ENCODE peak calls at places on chromosomes 16 and 17, in eight cellular contexts. K is uterus, J is A549, N is ovary, I is IMR-90, X is sigmoid colon, Q is esophagus squamous epithelium, G is body of pancreas. O is an unnamed sample.

GRCh38 chr16:79601092-79601977 is 798 bp upstream of the MAF start:
- DNase-seq in N (peak; percentile 67), J (peak; percentile 13), K (peak; percentile 62), G (peak; percentile 47), I (no peak), X (peak; percentile 83), Q (no peak), O (no peak)

GRCh38 chr17:600576-601301 is 113.9 kb downstream of the VPS53 start:
- DNase-seq in G (no peak), Q (no peak), K (peak; percentile 63), J (no peak), I (peak; percentile 43), X (peak; percentile 87), N (no peak), O (no peak)

GRCh38 chr16:81707411-81708321 is 71.4 kb upstream of the PLCG2 start:
- DNase-seq in X (peak; percentile 90), N (peak; percentile 48), I (peak; percentile 73), K (no peak), Q (no peak), G (peak; percentile 81), J (peak; percentile 63), O (peak; percentile 41)

GRCh38 chr16:80663078-80663477 is 122.3 kb downstream of the DYNLRB2 start:
- DNase-seq in X (no peak), I (no peak), J (no peak), Q (no peak), N (no peak), G (no peak), K (no peak), O (no peak)

GRCh38 chr16:53372942-53373871 is 61.1 kb upstream of the RBL2 start:
- DNase-seq in N (no peak), Q (no peak), J (peak; percentile 9), K (no peak), I (no peak), G (peak; percentile 77), X (no peak), O (no peak)

GRCh38 chr16:72552675-72553074 is 380.7 kb upstream of the PMFBP1 start:
- DNase-seq in Q (no peak), G (no peak), N (no peak), J (no peak), X (no peak), K (no peak), I (peak; percentile 12), O (no peak)

GRCh38 chr16:535446-536405 is 8.2 kb downstream of the CAPN15 start:
- DNase-seq in J (peak; percentile 58), K (no peak), G (peak; percentile 37), I (peak; percentile 52), N (no peak), Q (no peak), X (no peak), O (peak; percentile 99)

GRCh38 chr16:70694517-70695218 is 8.8 kb upstream of the MTSS2 start:
- DNase-seq in J (no peak), N (no peak), Q (no peak), I (no peak), X (no peak), K (no peak), G (no peak), O (no peak)

GRCh38 chr17:66964930-66965800 is 658 bp downstream of the CACNG4 start:
- DNase-seq in N (no peak), Q (no peak), X (no peak), J (peak; percentile 47), I (no peak), G (peak; percentile 34), K (no peak), O (peak; percentile 86)

GRCh38 chr17:2075336-2076056 is 20.6 kb downstream of the HIC1 start:
- DNase-seq in X (peak; percentile 77), N (peak; percentile 58), G (no peak), J (no peak), I (peak; percentile 62), K (peak; percentile 76), Q (no peak), O (no peak)

GRCh38 chr16:20241321-20241720 is 86.0 kb downstream of the GP2 start:
- DNase-seq in Q (no peak), K (no peak), G (no peak), I (no peak), X (no peak), J (no peak), N (no peak), O (no peak)

GRCh38 chr17:48944519-48945260 is at the start of gene SNF8:
- DNase-seq in N (peak; percentile 87), G (peak; percentile 90), I (peak; percentile 88), J (peak; percentile 95), K (peak; percentile 84), X (peak; percentile 93), Q (peak; percentile 52), O (peak; percentile 98)
- TF ChIP-seq POLR2A in N (peak; percentile 62), G (peak; percentile 75), I (peak; percentile 91), J (peak; percentile 72), K (peak; percentile 74), X (peak; percentile 58), Q (peak; percentile 77), O (peak; percentile 72)

GRCh38 chr16:68242926-68243858 is 2.0 kb upstream of the PLA2G15 start:
- DNase-seq in X (no peak), K (no peak), Q (no peak), G (no peak), J (no peak), N (no peak), I (no peak), O (no peak)

GRCh38 chr16:68246121-68246520 is 948 bp downstream of the PLA2G15 start:
- DNase-seq in I (no peak), N (no peak), J (no peak), G (no peak), K (no peak), X (no peak), Q (no peak), O (no peak)

GRCh38 chr16:68244481-68244902 is 681 bp upstream of the PLA2G15 start:
- DNase-seq in Q (no peak), G (no peak), I (no peak), J (no peak), N (no peak), X (no peak), K (no peak), O (no peak)

GRCh38 chr16:68246671-68247070 is 1.5 kb downstream of the PLA2G15 start:
- DNase-seq in Q (no peak), N (no peak), X (no peak), J (no peak), K (no peak), G (no peak), I (no peak), O (no peak)

DNA sequence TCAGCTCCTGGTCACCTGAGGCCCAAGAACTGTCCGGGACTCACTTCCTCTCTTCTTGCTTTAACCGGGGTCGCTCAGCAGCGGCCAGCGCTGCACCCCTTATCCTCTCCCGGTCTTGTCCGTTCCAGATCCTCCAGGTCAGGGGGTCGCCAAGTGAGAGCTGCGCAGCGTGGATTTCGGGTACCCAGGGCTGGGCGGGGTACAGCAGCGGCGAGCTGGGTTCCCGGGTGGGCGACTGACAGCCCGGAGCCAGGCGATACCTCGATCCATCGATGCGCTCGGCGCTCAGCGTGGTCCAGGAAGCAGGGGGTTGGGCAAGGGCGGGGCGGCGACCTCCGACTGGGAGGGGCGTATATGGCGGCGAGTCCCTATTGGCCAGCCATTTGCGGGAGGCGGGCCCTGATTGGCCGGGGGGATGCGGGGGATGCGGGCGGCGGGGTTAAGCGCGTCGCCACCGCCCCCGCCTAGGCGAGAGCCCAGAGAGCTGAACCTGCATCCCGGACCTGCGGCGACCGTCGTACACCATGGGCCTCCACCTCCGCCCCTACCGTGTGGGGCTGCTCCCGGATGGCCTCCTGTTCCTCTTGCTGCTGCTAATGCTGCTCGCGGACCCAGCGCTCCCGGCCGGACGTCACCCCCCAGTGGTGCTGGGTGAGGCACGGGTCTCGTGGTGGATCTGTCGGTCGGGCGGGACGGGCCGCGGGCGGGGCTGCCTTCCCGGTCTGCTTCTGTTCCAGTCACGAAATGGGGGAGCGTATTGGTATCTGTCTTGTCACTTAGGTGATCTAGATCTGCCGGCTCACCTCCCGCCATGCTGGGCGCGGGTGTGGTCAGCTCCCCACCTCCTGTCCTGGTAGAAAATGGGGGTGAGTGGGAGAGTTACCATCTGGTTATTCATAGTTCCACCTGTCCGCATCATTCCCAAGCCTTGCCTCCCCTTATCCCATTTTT is at the start of gene PLA2G15:
- DNase-seq in N (peak; percentile 97), X (peak; percentile 98), K (peak; percentile 96), G (peak; percentile 96), J (peak; percentile 95), I (peak; percentile 94), Q (peak; percentile 80), O (peak; percentile 83)
- TF ChIP-seq POLR2A in N (peak; percentile 60), X (peak; percentile 20), K (peak; percentile 71), G (peak; percentile 58), J (peak; percentile 55), I (no peak), Q (peak; percentile 35), O (peak; percentile 56)

DNA sequence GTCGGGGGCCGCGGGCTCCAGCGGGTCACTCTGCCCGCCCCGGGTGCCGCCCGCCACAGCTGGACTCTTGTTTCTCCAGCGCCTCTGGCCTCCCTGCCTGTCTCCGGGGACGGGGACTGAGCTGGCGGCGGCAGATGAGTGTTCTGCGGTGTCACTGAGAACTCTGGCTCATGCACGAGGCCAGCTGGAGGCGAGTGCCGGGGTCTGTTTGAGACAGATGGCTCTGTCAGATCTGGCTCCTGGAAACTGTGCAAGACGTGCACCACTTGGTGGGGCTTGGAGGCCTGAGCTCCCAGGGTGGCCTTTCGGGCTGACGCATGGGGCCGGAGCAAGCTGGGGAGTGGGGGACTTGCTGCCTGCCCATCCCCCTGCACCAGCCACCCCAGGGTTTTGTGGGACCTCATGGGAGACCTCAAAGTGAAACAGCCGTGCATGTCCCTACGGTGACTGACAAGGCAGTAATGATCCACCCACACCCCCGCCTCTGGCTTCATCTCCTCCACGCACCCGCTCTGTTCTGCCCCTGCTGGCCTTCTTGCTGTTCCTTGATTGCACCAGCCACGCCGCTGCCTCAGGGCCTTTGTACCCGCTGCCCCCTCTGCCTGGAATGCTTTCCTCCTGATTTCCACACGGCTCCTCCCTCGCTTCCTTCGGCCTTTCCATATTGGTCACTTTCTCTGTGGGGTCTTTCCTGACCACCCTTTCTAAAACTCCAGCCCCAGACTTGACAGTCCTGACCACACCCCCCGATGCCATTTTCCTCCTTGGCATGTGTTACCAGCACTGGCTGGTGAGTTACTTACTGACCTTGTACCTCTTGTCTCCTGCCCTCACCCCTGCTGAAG is 174.9 kb upstream of the CIBAR2 start:
- DNase-seq in J (no peak), Q (no peak), N (no peak), I (peak; percentile 65), X (peak; percentile 75), G (peak; percentile 15), K (no peak), O (no peak)
- TF ChIP-seq POLR2A in J (no peak), Q (no peak), N (no peak), I (no peak), X (no peak), G (no peak), K (no peak), O (no peak)

DNA sequence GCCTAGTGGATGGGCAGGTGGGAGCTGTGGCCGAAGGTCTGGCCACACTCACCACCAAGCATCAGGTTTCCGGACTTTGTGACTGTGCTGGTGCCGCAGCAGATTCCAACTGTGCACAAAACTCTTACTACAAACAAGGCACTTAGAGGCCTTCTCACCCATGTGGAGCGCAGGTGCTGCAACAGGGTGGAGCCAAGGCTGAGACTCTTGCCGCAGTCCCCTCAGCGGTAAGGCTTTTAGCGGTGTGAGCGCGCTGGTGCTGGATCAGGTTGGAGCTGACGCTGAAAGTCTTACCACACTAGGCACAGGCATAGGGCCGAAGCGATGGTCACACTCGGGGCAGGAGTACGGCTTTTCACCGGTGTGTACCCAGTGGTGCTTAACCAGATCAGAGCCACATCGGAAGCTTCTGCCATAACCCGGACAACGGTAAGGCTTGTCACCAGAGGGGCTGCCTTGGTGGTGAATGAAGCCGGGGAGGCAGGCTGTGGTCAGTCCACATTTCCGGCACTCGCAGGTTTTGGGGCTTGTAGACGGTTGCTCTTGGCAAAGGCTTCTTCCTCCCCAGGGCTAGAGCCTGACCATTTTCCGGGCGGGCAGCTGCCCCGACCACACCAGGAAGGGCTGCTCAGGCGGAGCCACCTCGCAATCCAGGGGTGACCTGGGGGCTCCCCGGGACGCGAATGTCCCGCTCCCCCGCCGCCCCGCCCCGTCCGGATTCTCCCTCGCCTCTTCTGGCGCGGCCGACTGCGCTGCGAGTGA is 1.0 kb upstream of the ARMC5 start:
- DNase-seq in K (no peak), X (peak; percentile 78), I (peak; percentile 45), Q (no peak), J (peak; percentile 60), N (peak; percentile 45), G (peak; percentile 65), O (no peak)
- TF ChIP-seq POLR2A in K (no peak), X (no peak), I (no peak), Q (no peak), J (peak; percentile 10), N (no peak), G (peak; percentile 38), O (no peak)

O was measured in H54.